ENCODE peak calls at places on chromosome X, in six cellular contexts. One of them, this sample, is unnamed.

GRCh38 chrX:56618250-56618649 is 54.8 kb downstream of the UBQLN2 start:
- DNase-seq in esophagus squamous epithelium: no peak
- DNase-seq in ovary: no peak
- DNase-seq in heart left ventricle: no peak
- DNase-seq in uterus: no peak
- DNase-seq in tibial nerve: no peak
- DNase-seq in this sample: no peak

GRCh38 chrX:114037515-114037914 is 546.4 kb upstream of the HTR2C start:
- DNase-seq in esophagus squamous epithelium: no peak
- DNase-seq in ovary: no peak
- DNase-seq in heart left ventricle: no peak
- DNase-seq in uterus: no peak
- DNase-seq in tibial nerve: no peak
- DNase-seq in this sample: no peak

GRCh38 chrX:47030339-47030738 is 47.9 kb upstream of the RGN start:
- DNase-seq in esophagus squamous epithelium: no peak
- DNase-seq in ovary: no peak
- DNase-seq in heart left ventricle: no peak
- DNase-seq in uterus: no peak
- DNase-seq in tibial nerve: no peak
- DNase-seq in this sample: peak; percentile 24

GRCh38 chrX:48972214-48973164 is 845 bp upstream of the KCND1 start:
- DNase-seq in esophagus squamous epithelium: no peak
- DNase-seq in ovary: peak; percentile 30
- DNase-seq in heart left ventricle: no peak
- DNase-seq in uterus: peak; percentile 38
- DNase-seq in tibial nerve: peak; percentile 23
- DNase-seq in this sample: peak; percentile 43

GRCh38 chrX:131273024-131273423 is 16.1 kb downstream of the IGSF1 start:
- DNase-seq in esophagus squamous epithelium: no peak
- DNase-seq in ovary: no peak
- DNase-seq in heart left ventricle: no peak
- DNase-seq in uterus: no peak
- DNase-seq in tibial nerve: no peak
- DNase-seq in this sample: no peak

GRCh38 chrX:110143454-110144210 is 140.7 kb downstream of the TMEM164 start:
- DNase-seq in esophagus squamous epithelium: no peak
- DNase-seq in ovary: no peak
- DNase-seq in heart left ventricle: no peak
- DNase-seq in uterus: no peak
- DNase-seq in tibial nerve: no peak
- DNase-seq in this sample: no peak

GRCh38 chrX:8090906-8091305 is 80.2 kb downstream of the VCX2 start:
- DNase-seq in esophagus squamous epithelium: no peak
- DNase-seq in ovary: no peak
- DNase-seq in heart left ventricle: no peak
- DNase-seq in uterus: no peak
- DNase-seq in tibial nerve: no peak
- DNase-seq in this sample: no peak

GRCh38 chrX:17535229-17535628 is 160.2 kb downstream of the NHS start:
- DNase-seq in esophagus squamous epithelium: no peak
- DNase-seq in ovary: no peak
- DNase-seq in heart left ventricle: no peak
- DNase-seq in uterus: no peak
- DNase-seq in tibial nerve: no peak
- DNase-seq in this sample: peak; percentile 66

GRCh38 chrX:152895724-152896420 is 2.0 kb upstream of the ZNF185 start:
- DNase-seq in esophagus squamous epithelium: no peak
- DNase-seq in ovary: no peak
- DNase-seq in heart left ventricle: no peak
- DNase-seq in uterus: no peak
- DNase-seq in tibial nerve: no peak
- DNase-seq in this sample: no peak

GRCh38 chrX:153984351-153985178 is 12.0 kb downstream of the TMEM187 start:
- DNase-seq in esophagus squamous epithelium: no peak
- DNase-seq in ovary: no peak
- DNase-seq in heart left ventricle: no peak
- DNase-seq in uterus: no peak
- DNase-seq in tibial nerve: no peak
- DNase-seq in this sample: peak; percentile 53

GRCh38 chrX:153933751-153934472 is 925 bp downstream of the NAA10 start:
- DNase-seq in esophagus squamous epithelium: no peak
- DNase-seq in ovary: no peak
- DNase-seq in heart left ventricle: no peak
- DNase-seq in uterus: no peak
- DNase-seq in tibial nerve: no peak
- DNase-seq in this sample: no peak

GRCh38 chrX:121064579-121064978 is 17.2 kb downstream of the GLUD2 start:
- DNase-seq in esophagus squamous epithelium: no peak
- DNase-seq in ovary: no peak
- DNase-seq in heart left ventricle: no peak
- DNase-seq in uterus: no peak
- DNase-seq in tibial nerve: no peak
- DNase-seq in this sample: no peak

GRCh38 chrX:119266364-119266995 is 30.4 kb downstream of the PGRMC1 start:
- DNase-seq in esophagus squamous epithelium: no peak
- DNase-seq in ovary: no peak
- DNase-seq in heart left ventricle: no peak
- DNase-seq in uterus: no peak
- DNase-seq in tibial nerve: no peak
- DNase-seq in this sample: peak; percentile 39

GRCh38 chrX:112235547-112235946 is 153.0 kb upstream of the TRPC5 start:
- DNase-seq in esophagus squamous epithelium: no peak
- DNase-seq in ovary: no peak
- DNase-seq in heart left ventricle: no peak
- DNase-seq in uterus: no peak
- DNase-seq in tibial nerve: no peak
- DNase-seq in this sample: peak; percentile 9

GRCh38 chrX:48045410-48046311 is 25.8 kb downstream of the ZNF630 start:
- DNase-seq in esophagus squamous epithelium: no peak
- DNase-seq in ovary: peak; percentile 72
- DNase-seq in heart left ventricle: no peak
- DNase-seq in uterus: peak; percentile 58
- DNase-seq in tibial nerve: no peak
- DNase-seq in this sample: no peak

GRCh38 chrX:152865232-152865920 is 32.5 kb upstream of the ZNF185 start:
- DNase-seq in esophagus squamous epithelium: no peak
- DNase-seq in ovary: no peak
- DNase-seq in heart left ventricle: no peak
- DNase-seq in uterus: no peak
- DNase-seq in tibial nerve: no peak
- DNase-seq in this sample: no peak

GRCh38 chrX:105307762-105308161 is 87.3 kb upstream of the TEX13A start:
- DNase-seq in esophagus squamous epithelium: no peak
- DNase-seq in ovary: no peak
- DNase-seq in heart left ventricle: no peak
- DNase-seq in uterus: no peak
- DNase-seq in tibial nerve: no peak
- DNase-seq in this sample: no peak

GRCh38 chrX:21958888-21959287 is 18.4 kb downstream of the SMS start:
- DNase-seq in esophagus squamous epithelium: no peak
- DNase-seq in ovary: no peak
- DNase-seq in heart left ventricle: no peak
- DNase-seq in uterus: peak; percentile 39
- DNase-seq in tibial nerve: no peak
- DNase-seq in this sample: no peak

GRCh38 chrX:121093011-121093410 is 45.6 kb downstream of the GLUD2 start:
- DNase-seq in esophagus squamous epithelium: no peak
- DNase-seq in ovary: no peak
- DNase-seq in heart left ventricle: no peak
- DNase-seq in uterus: no peak
- DNase-seq in tibial nerve: no peak
- DNase-seq in this sample: no peak

GRCh38 chrX:41273638-41274037 is 60.3 kb upstream of the DDX3X start:
- DNase-seq in esophagus squamous epithelium: no peak
- DNase-seq in ovary: no peak
- DNase-seq in heart left ventricle: no peak
- DNase-seq in uterus: no peak
- DNase-seq in tibial nerve: no peak
- DNase-seq in this sample: no peak

GRCh38 chrX:30144971-30145731 is 70.2 kb upstream of the MAGEB2 start:
- DNase-seq in esophagus squamous epithelium: no peak
- DNase-seq in ovary: no peak
- DNase-seq in heart left ventricle: no peak
- DNase-seq in uterus: no peak
- DNase-seq in tibial nerve: no peak
- DNase-seq in this sample: no peak

GRCh38 chrX:43882294-43882681 is at the start of gene MAOB:
- DNase-seq in esophagus squamous epithelium: no peak
- DNase-seq in ovary: peak; percentile 62
- DNase-seq in heart left ventricle: peak; percentile 58
- DNase-seq in uterus: peak; percentile 43
- DNase-seq in tibial nerve: no peak
- DNase-seq in this sample: peak; percentile 30

GRCh38 chrX:9871871-9872270 is 85.6 kb downstream of the SHROOM2 start:
- DNase-seq in esophagus squamous epithelium: no peak
- DNase-seq in ovary: no peak
- DNase-seq in heart left ventricle: no peak
- DNase-seq in uterus: no peak
- DNase-seq in tibial nerve: no peak
- DNase-seq in this sample: no peak

GRCh38 chrX:150362599-150363481 is at the start of gene MAMLD1:
- DNase-seq in esophagus squamous epithelium: no peak
- DNase-seq in ovary: peak; percentile 76
- DNase-seq in heart left ventricle: peak; percentile 80
- DNase-seq in uterus: peak; percentile 75
- DNase-seq in tibial nerve: peak; percentile 56
- DNase-seq in this sample: peak; percentile 76

GRCh38 chrX:144681501-144681900 is 565.8 kb upstream of the SPANXN1 start:
- DNase-seq in esophagus squamous epithelium: no peak
- DNase-seq in ovary: no peak
- DNase-seq in heart left ventricle: no peak
- DNase-seq in uterus: no peak
- DNase-seq in tibial nerve: no peak
- DNase-seq in this sample: no peak

GRCh38 chrX:134480061-134480460 is 20.1 kb downstream of the HPRT1 start:
- DNase-seq in esophagus squamous epithelium: no peak
- DNase-seq in ovary: no peak
- DNase-seq in heart left ventricle: no peak
- DNase-seq in uterus: no peak
- DNase-seq in tibial nerve: no peak
- DNase-seq in this sample: no peak

GRCh38 chrX:20857746-20858145 is 516.5 kb upstream of the CNKSR2 start:
- DNase-seq in esophagus squamous epithelium: no peak
- DNase-seq in ovary: no peak
- DNase-seq in heart left ventricle: no peak
- DNase-seq in uterus: no peak
- DNase-seq in tibial nerve: no peak
- DNase-seq in this sample: peak; percentile 4

GRCh38 chrX:80486299-80486698 is 66.1 kb downstream of the TENT5D start:
- DNase-seq in esophagus squamous epithelium: no peak
- DNase-seq in ovary: no peak
- DNase-seq in heart left ventricle: no peak
- DNase-seq in uterus: no peak
- DNase-seq in tibial nerve: no peak
- DNase-seq in this sample: no peak
- H3K9me3 ChIP-seq in esophagus squamous epithelium: peaks cover 5% of the 10 kb centered on the region
- H3K9me3 ChIP-seq in ovary: no peaks in the 10 kb centered on the region
- H3K9me3 ChIP-seq in heart left ventricle: peaks cover 18% of the 10 kb centered on the region
- H3K9me3 ChIP-seq in uterus: no peaks in the 10 kb centered on the region
- H3K9me3 ChIP-seq in tibial nerve: no peaks in the 10 kb centered on the region
- H3K9me3 ChIP-seq in this sample: no peaks in the 10 kb centered on the region

GRCh38 chrX:107711521-107712041 is 64.0 kb downstream of the TSC22D3 start:
- DNase-seq in esophagus squamous epithelium: no peak
- DNase-seq in ovary: no peak
- DNase-seq in heart left ventricle: no peak
- DNase-seq in uterus: peak; percentile 21
- DNase-seq in tibial nerve: no peak
- DNase-seq in this sample: no peak

GRCh38 chrX:107713205-107714195 is 62.1 kb downstream of the TSC22D3 start:
- DNase-seq in esophagus squamous epithelium: no peak
- DNase-seq in ovary: no peak
- DNase-seq in heart left ventricle: no peak
- DNase-seq in uterus: no peak
- DNase-seq in tibial nerve: no peak
- DNase-seq in this sample: no peak

GRCh38 chrX:107710617-107711391 is 64.8 kb downstream of the TSC22D3 start:
- DNase-seq in esophagus squamous epithelium: peak; percentile 13
- DNase-seq in ovary: no peak
- DNase-seq in heart left ventricle: no peak
- DNase-seq in uterus: peak; percentile 79
- DNase-seq in tibial nerve: no peak
- DNase-seq in this sample: peak; percentile 54

GRCh38 chrX:107714196-107714811 is 61.3 kb downstream of the TSC22D3 start:
- DNase-seq in esophagus squamous epithelium: no peak
- DNase-seq in ovary: no peak
- DNase-seq in heart left ventricle: no peak
- DNase-seq in uterus: no peak
- DNase-seq in tibial nerve: no peak
- DNase-seq in this sample: no peak

GRCh38 chrX:107712231-107713204 is 63.1 kb downstream of the TSC22D3 start:
- DNase-seq in esophagus squamous epithelium: no peak
- DNase-seq in ovary: no peak
- DNase-seq in heart left ventricle: no peak
- DNase-seq in uterus: peak; percentile 57
- DNase-seq in tibial nerve: no peak
- DNase-seq in this sample: no peak
- TF ChIP-seq POLR2A in esophagus squamous epithelium: no peak
- TF ChIP-seq POLR2A in ovary: peak; percentile 38
- TF ChIP-seq POLR2A in heart left ventricle: no peak
- TF ChIP-seq POLR2A in uterus: no peak
- TF ChIP-seq POLR2A in tibial nerve: no peak
- TF ChIP-seq POLR2A in this sample: peak; percentile 43

GRCh38 chrX:126551725-126552312 is 795 bp downstream of the DCAF12L1 start:
- DNase-seq in esophagus squamous epithelium: no peak
- DNase-seq in ovary: peak; percentile 15
- DNase-seq in heart left ventricle: no peak
- DNase-seq in uterus: no peak
- DNase-seq in tibial nerve: no peak
- DNase-seq in this sample: no peak
- H3K4me3 ChIP-seq in esophagus squamous epithelium: no peak overlapping the region
- H3K4me3 ChIP-seq in ovary: no peak overlapping the region
- H3K4me3 ChIP-seq in heart left ventricle: no peak overlapping the region
- H3K4me3 ChIP-seq in uterus: no peak overlapping the region
- H3K4me3 ChIP-seq in tibial nerve: no peak overlapping the region
- H3K4me3 ChIP-seq in this sample: no peak overlapping the region

DNA sequence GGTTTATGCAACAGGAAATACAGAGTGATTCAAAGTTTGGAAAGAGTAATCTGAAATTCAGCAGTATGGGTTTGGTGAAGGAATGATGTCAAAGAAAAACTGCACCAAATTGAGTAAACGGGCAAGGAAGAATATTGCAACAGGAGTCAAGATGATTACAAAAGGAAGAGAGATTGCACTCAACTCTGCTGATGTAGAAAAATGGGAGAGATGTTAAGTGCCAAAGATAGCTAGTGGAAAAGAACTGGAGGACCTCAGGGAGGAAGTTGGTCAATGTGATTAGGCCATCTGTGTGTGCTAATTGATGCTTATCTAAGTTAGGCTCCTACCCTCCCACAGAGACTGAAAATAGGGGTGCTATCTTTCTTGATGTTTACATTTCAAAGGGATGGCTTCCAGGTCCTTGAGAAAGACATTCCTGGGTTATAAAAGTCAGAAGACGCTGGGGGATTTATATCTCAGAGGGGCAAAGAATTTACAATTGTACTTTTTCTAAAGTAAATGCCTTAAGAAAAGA is 167.4 kb upstream of the FAM47A start:
- DNase-seq in esophagus squamous epithelium: no peak
- DNase-seq in ovary: no peak
- DNase-seq in heart left ventricle: no peak
- DNase-seq in uterus: no peak
- DNase-seq in tibial nerve: no peak
- DNase-seq in this sample: no peak
- H3K9me3 ChIP-seq in esophagus squamous epithelium: no peaks in the 10 kb centered on the region
- H3K9me3 ChIP-seq in ovary: no peaks in the 10 kb centered on the region
- H3K9me3 ChIP-seq in heart left ventricle: no peaks in the 10 kb centered on the region
- H3K9me3 ChIP-seq in uterus: no peaks in the 10 kb centered on the region
- H3K9me3 ChIP-seq in tibial nerve: no peaks in the 10 kb centered on the region
- H3K9me3 ChIP-seq in this sample: no peaks in the 10 kb centered on the region

This sample was measured in body of pancreas.